ENCODE peak calls at places on chromosome 3, in five cellular contexts. Q is activated T-cell treated with anti-CD3 and anti-CD28 coated beads, Interleukin-2, amount 50 U/mL, for 72 hours; N is fibroblast of the aortic adventitia; H is stimulated activated naive CD8-positive, alpha-beta T cell treated with anti-CD3 and anti-CD28 coated beads, Interleukin-15, amount 100 ng/mL, for 72 hours; Z is heart right ventricle. W is an unnamed sample.

GRCh38 chr3:154931484-154931883 is 148.6 kb upstream of the MME start:
- DNase-seq in H (no peak), N (peak; percentile 61), Z (no peak), Q (no peak), W (no peak)

GRCh38 chr3:102195198-102195948 is 239.4 kb upstream of the ZPLD1 start:
- DNase-seq in Q (no peak), N (no peak), H (no peak), Z (no peak), W (peak; percentile 20)

GRCh38 chr3:187669675-187670504 is at the start of gene SST:
- DNase-seq in Q (peak; percentile 16), Z (peak; percentile 38), N (peak; percentile 56), H (peak; percentile 4), W (peak; percentile 64)

GRCh38 chr3:52650437-52650836 is 35.3 kb downstream of the PBRM1 start:
- DNase-seq in Z (no peak), Q (no peak), H (no peak), N (no peak), W (no peak)

GRCh38 chr3:81643721-81644120 is 117.7 kb downstream of the GBE1 start:
- DNase-seq in Q (no peak), H (no peak), N (peak; percentile 41), Z (no peak), W (no peak)

GRCh38 chr3:114310701-114311100 is 16.9 kb downstream of the TIGIT start:
- DNase-seq in Q (no peak), Z (no peak), N (no peak), H (no peak), W (no peak)

GRCh38 chr3:20023663-20024417 is 11.8 kb upstream of the PP2D1 start:
- DNase-seq in N (no peak), Z (peak; percentile 47), H (no peak), Q (no peak), W (no peak)

GRCh38 chr3:149832086-149832485 is 19.1 kb downstream of the RNF13 start:
- DNase-seq in N (peak; percentile 21), Q (no peak), H (no peak), Z (no peak), W (no peak)

GRCh38 chr3:61114316-61114953 is 136.8 kb downstream of the FHIT start:
- DNase-seq in N (no peak), H (no peak), Z (no peak), Q (no peak), W (no peak)

GRCh38 chr3:127263586-127264231 is 24.1 kb downstream of the PRR20G start:
- DNase-seq in Q (no peak), H (no peak), Z (no peak), N (no peak), W (no peak)

GRCh38 chr3:183195266-183195665 is 32.7 kb upstream of the LAMP3 start:
- DNase-seq in N (no peak), Z (no peak), Q (no peak), H (no peak), W (no peak)

GRCh38 chr3:30786360-30786759 is 108.1 kb downstream of the GADL1 start:
- DNase-seq in N (no peak), H (no peak), Z (no peak), Q (no peak), W (no peak)

GRCh38 chr3:14329116-14329830 is 73.1 kb upstream of the SLC6A6 start:
- DNase-seq in H (no peak), N (peak; percentile 12), Q (no peak), Z (no peak), W (no peak)

GRCh38 chr3:194204793-194205065 is 68.8 kb downstream of the HES1 start:
- DNase-seq in Q (no peak), Z (no peak), N (no peak), H (no peak), W (no peak)

GRCh38 chr3:49840371-49840770 is 16.0 kb downstream of the TRAIP start:
- DNase-seq in Z (peak; percentile 13), H (no peak), Q (no peak), N (peak; percentile 16), W (no peak)

GRCh38 chr3:171459130-171459941 is 869 bp downstream of the TNIK start:
- DNase-seq in Z (peak; percentile 26), Q (peak; percentile 63), H (peak; percentile 58), N (peak; percentile 50), W (peak; percentile 78)

GRCh38 chr3:137217733-137218132 is 259.9 kb downstream of the IL20RB start:
- DNase-seq in Q (no peak), Z (no peak), N (no peak), H (no peak), W (no peak)

GRCh38 chr3:138898301-138898700 is 48.6 kb downstream of the FOXL2 start:
- DNase-seq in Q (no peak), H (no peak), Z (peak; percentile 22), N (peak; percentile 94), W (no peak)

GRCh38 chr3:10344147-10344943 is 23.4 kb upstream of the SEC13 start:
- DNase-seq in Z (peak; percentile 35), H (peak; percentile 59), N (peak; percentile 60), Q (peak; percentile 48), W (no peak)

GRCh38 chr3:148203263-148204010 is 494.3 kb upstream of the AGTR1 start:
- DNase-seq in Z (no peak), H (no peak), N (peak; percentile 42), Q (no peak), W (no peak)

GRCh38 chr3:72285483-72285882 is 500.5 kb upstream of the PROK2 start:
- DNase-seq in N (no peak), H (no peak), Q (no peak), Z (no peak), W (no peak)

GRCh38 chr3:70539908-70540307 is 227.5 kb upstream of the MDFIC2 start:
- DNase-seq in H (no peak), Q (no peak), Z (no peak), N (no peak), W (no peak)

GRCh38 chr3:108132727-108133373 is 42.0 kb upstream of the CD47 start:
- DNase-seq in Z (no peak), Q (no peak), N (peak; percentile 37), H (no peak), W (no peak)

GRCh38 chr3:195101927-195102608 is 168.9 kb downstream of the XXYLT1 start:
- DNase-seq in H (no peak), Q (no peak), N (no peak), Z (no peak), W (peak; percentile 30)

GRCh38 chr3:73536952-73537351 is 87.8 kb downstream of the PDZRN3 start:
- DNase-seq in H (no peak), Z (no peak), Q (no peak), N (no peak), W (no peak)

GRCh38 chr3:56890448-56891083 is 88.8 kb upstream of the ARHGEF3 start:
- DNase-seq in Q (no peak), N (peak; percentile 19), Z (no peak), H (no peak), W (no peak)

GRCh38 chr3:178181784-178182183 is 354.5 kb upstream of the KCNMB2 start:
- DNase-seq in N (no peak), Z (no peak), H (no peak), Q (no peak), W (no peak)

GRCh38 chr3:179666436-179667035 is 13.7 kb downstream of the USP13 start:
- DNase-seq in Z (peak; percentile 73), N (no peak), H (no peak), Q (no peak), W (no peak)

GRCh38 chr3:71681224-71681668 is 44.0 kb downstream of the EIF4E3 start:
- DNase-seq in N (peak; percentile 67), Q (peak; percentile 21), H (no peak), Z (peak; percentile 34), W (peak; percentile 83)